ENCODE peak calls at places on chromosomes 3 and 15, in five cellular contexts. N, R, D, Y and A are unnamed samples.

GRCh38 chr3:160477750-160478149 is 28.2 kb upstream of the TRIM59 start:
- DNase-seq in D (no peak), N (no peak), Y (no peak), R (no peak), A (no peak)

GRCh38 chr3:192795021-192795420 is 67.7 kb upstream of the FGF12 start:
- DNase-seq in Y (no peak), N (no peak), R (no peak), D (no peak), A (no peak)

GRCh38 chr15:64746921-64747320 is 28.5 kb downstream of the RBPMS2 start:
- DNase-seq in D (no peak), R (no peak), N (no peak), Y (no peak), A (no peak)

GRCh38 chr3:189724366-189724765 is 93.2 kb downstream of the TP63 start:
- DNase-seq in D (no peak), N (no peak), Y (no peak), R (no peak), A (no peak)

GRCh38 chr3:71973337-71974030 is 188.5 kb upstream of the PROK2 start:
- DNase-seq in R (no peak), N (no peak), D (no peak), Y (peak), A (no peak)

GRCh38 chr15:56160966-56161365 is 82.7 kb downstream of the RFX7 start:
- DNase-seq in D (no peak), R (no peak), N (no peak), Y (peak), A (no peak)

GRCh38 chr3:42214064-42214463 is 51.9 kb downstream of the CCK start:
- DNase-seq in R (no peak), N (no peak), Y (no peak), D (no peak), A (no peak)

GRCh38 chr3:9727041-9727595 is 4.4 kb upstream of the BRPF1 start:
- DNase-seq in Y (peak), R (no peak), N (no peak), D (no peak), A (no peak)

GRCh38 chr15:43516185-43516584 is 1.2 kb upstream of the MAP1A start:
- DNase-seq in R (no peak), N (no peak), D (no peak), Y (no peak), A (peak)

GRCh38 chr3:11784962-11785361 is 61.7 kb downstream of the TAMM41 start:
- DNase-seq in Y (no peak), N (no peak), R (no peak), D (no peak), A (no peak)

GRCh38 chr3:36497234-36497633 is 116.9 kb downstream of the STAC start:
- DNase-seq in N (no peak), D (no peak), Y (no peak), R (no peak), A (no peak)

GRCh38 chr15:55937040-55937439 is 56.4 kb downstream of the NEDD4 start:
- DNase-seq in N (no peak), D (no peak), Y (no peak), R (no peak), A (no peak)

GRCh38 chr3:9201895-9202294 is 47.6 kb downstream of the SRGAP3 start:
- DNase-seq in N (no peak), Y (no peak), R (no peak), D (no peak), A (peak)

GRCh38 chr3:34878488-34878887 is 760.8 kb upstream of the ARPP21 start:
- DNase-seq in D (no peak), R (no peak), N (no peak), Y (no peak), A (no peak)

GRCh38 chr15:25508369-25509002 is 69.7 kb upstream of the UBE3A start:
- DNase-seq in R (no peak), N (no peak), Y (peak), D (peak), A (no peak)

GRCh38 chr15:40155270-40155910 is 5.5 kb upstream of the BUB1B start:
- DNase-seq in Y (peak), D (no peak), R (peak), N (no peak), A (no peak)

GRCh38 chr3:4426782-4427344 is 40.2 kb downstream of the SUMF1 start:
- DNase-seq in R (no peak), Y (peak), D (no peak), N (no peak), A (no peak)

GRCh38 chr3:146640361-146640760 is 35.2 kb upstream of the PLSCR5 start:
- DNase-seq in D (no peak), Y (no peak), R (no peak), N (no peak), A (no peak)

GRCh38 chr15:78831229-78832207 is 20.3 kb upstream of the ADAMTS7 start:
- DNase-seq in Y (no peak), D (no peak), R (no peak), N (no peak), A (no peak)

GRCh38 chr3:72679540-72680198 is 168.6 kb downstream of the SHQ1 start:
- DNase-seq in N (no peak), D (no peak), Y (no peak), R (no peak), A (no peak)

GRCh38 chr3:279325-279724 is 82.8 kb downstream of the CHL1 start:
- DNase-seq in R (no peak), D (no peak), N (no peak), Y (no peak), A (no peak)

GRCh38 chr3:46098319-46098761 is 71.1 kb upstream of the XCR1 start:
- DNase-seq in N (no peak), D (no peak), Y (peak), R (no peak), A (no peak)

GRCh38 chr3:69485489-69485888 is 99.6 kb upstream of the FRMD4B start:
- DNase-seq in D (no peak), N (no peak), Y (no peak), R (peak), A (no peak)

GRCh38 chr15:65887565-65887964 is 18.3 kb downstream of the RAB11A start:
- DNase-seq in R (no peak), Y (no peak), D (no peak), N (no peak), A (no peak)

GRCh38 chr3:12782172-12782815 is 14.2 kb upstream of the CAND2 start:
- DNase-seq in N (no peak), D (no peak), Y (no peak), R (no peak), A (peak)